ENCODE peak calls at places on chromosomes 1 and 21, in four cellular contexts. U is GM12878, N is HepG2, K is H1. M is an unnamed sample.

GRCh38 chr21:37041706-37042271 is 31.1 kb downstream of the PIGP start:
- DNase-seq in U (no peak), N (no peak), K (no peak), M (no peak)

GRCh38 chr1:244614113-244614836 is 38.7 kb upstream of the DESI2 start:
- DNase-seq in U (no peak), N (no peak), K (no peak), M (no peak)

GRCh38 chr1:208267896-208268295 is 23.7 kb upstream of the PLXNA2 start:
- DNase-seq in U (no peak), N (no peak), K (no peak), M (no peak)

GRCh38 chr1:179124866-179125265 is 43.0 kb downstream of the TOR3A start:
- DNase-seq in U (no peak), N (no peak), K (no peak), M (no peak)

GRCh38 chr1:83100133-83100532 is 898.8 kb downstream of the TTLL7 start:
- DNase-seq in U (no peak), N (no peak), K (no peak), M (no peak)

GRCh38 chr1:194908643-194909042 is 1699.6 kb downstream of the KCNT2 start:
- DNase-seq in U (no peak), N (no peak), K (no peak), M (no peak)

GRCh38 chr1:192951961-192952460 is 107.1 kb downstream of the UCHL5 start:
- DNase-seq in U (peak), N (no peak), K (no peak), M (no peak)

GRCh38 chr1:3105167-3105863 is 36.3 kb downstream of the PRDM16 start:
- DNase-seq in U (no peak), N (peak), K (peak), M (peak)

GRCh38 chr1:53115403-53116306 is 26.8 kb downstream of the SLC1A7 start:
- DNase-seq in U (no peak), N (peak), K (no peak), M (no peak)

GRCh38 chr1:98232678-98233077 is 311.8 kb upstream of the DPYD start:
- DNase-seq in U (no peak), N (no peak), K (no peak), M (no peak)

GRCh38 chr1:40877681-40878080 is 15.5 kb upstream of the CITED4 start:
- DNase-seq in U (no peak), N (no peak), K (no peak), M (no peak)

GRCh38 chr1:203147376-203147775 is 19.9 kb downstream of the ADORA1 start:
- DNase-seq in U (no peak), N (no peak), K (no peak), M (no peak)

GRCh38 chr1:225427249-225428065 is at the start of gene LBR:
- DNase-seq in U (no peak), N (no peak), K (no peak), M (no peak)

GRCh38 chr1:48207131-48207530 is 15.4 kb upstream of the SLC5A9 start:
- DNase-seq in U (no peak), N (no peak), K (peak), M (no peak)

GRCh38 chr1:29382851-29383588 is 146.7 kb downstream of the PTPRU start:
- DNase-seq in U (no peak), N (no peak), K (no peak), M (no peak)

GRCh38 chr1:2523891-2524609 is 2.3 kb downstream of the PANK4 start:
- DNase-seq in U (no peak), N (no peak), K (no peak), M (no peak)

DNA sequence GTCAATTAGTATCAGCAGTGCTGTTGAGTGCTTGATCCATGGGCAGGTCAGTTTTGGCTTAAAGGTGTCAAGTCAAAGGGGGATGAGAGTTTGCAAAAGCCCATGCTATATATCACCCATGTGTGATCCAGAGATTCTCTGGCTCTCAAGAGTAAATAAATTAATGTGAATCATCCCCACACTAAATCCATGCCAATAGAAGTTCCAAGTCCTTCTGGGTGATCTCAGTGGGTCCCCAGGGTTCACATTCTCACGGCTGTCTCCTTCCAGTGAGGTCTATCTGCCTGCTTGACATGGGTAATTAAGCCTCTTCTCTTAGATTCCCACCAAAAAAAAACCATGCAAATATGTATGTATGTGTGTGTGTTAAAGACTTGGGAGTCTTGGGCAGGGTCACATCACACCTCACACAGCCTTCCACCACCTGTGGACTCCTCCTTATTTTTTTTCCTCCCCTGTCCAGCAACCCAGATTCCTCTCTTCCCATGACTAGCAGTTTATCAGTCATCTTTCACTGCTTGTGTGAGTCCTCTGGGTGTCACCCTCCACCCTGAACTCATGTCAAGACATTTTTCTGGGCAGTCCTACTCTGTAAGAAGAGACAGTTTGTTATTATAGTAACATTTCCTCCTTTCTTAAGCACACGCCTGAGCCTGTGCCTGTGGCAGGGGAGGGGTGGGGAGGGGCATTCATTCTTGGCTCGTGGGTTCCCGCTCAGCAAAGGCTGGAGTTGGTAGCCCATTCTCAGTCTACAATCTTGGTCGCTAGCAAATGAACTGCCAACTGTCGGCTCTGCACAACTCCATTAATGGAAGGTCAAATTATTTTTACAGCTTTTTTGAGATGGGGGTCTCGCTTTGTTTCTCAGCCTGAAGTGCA is 14.3 kb upstream of the S100A11 start:
- DNase-seq in U (no peak), N (no peak), K (no peak), M (no peak)
- TF ChIP-seq SP1 in U (no peak), N (no peak), K (no peak), M (no peak)

GRCh38 chr1:90175490-90176157 is 180.7 kb downstream of the ZNF326 start:
- DNase-seq in U (no peak), N (no peak), K (no peak), M (no peak)
- TF ChIP-seq SUZ12 in U (no peak), N (no peak), K (no peak), M (no peak)

GRCh38 chr21:44948426-44949120 is 8.7 kb downstream of the SLX9 start:
- DNase-seq in U (no peak), N (no peak), K (no peak), M (no peak)
- TF ChIP-seq SP1 in U (no peak), N (no peak), K (no peak), M (no peak)

GRCh38 chr1:184365699-184366098 is 21.1 kb upstream of the C1orf21 start:
- DNase-seq in U (no peak), N (no peak), K (no peak), M (no peak)

GRCh38 chr1:184362876-184363275 is 24.0 kb upstream of the C1orf21 start:
- DNase-seq in U (no peak), N (no peak), K (no peak), M (no peak)

GRCh38 chr1:184354719-184355118 is 32.1 kb upstream of the C1orf21 start:
- DNase-seq in U (no peak), N (no peak), K (no peak), M (no peak)

DNA sequence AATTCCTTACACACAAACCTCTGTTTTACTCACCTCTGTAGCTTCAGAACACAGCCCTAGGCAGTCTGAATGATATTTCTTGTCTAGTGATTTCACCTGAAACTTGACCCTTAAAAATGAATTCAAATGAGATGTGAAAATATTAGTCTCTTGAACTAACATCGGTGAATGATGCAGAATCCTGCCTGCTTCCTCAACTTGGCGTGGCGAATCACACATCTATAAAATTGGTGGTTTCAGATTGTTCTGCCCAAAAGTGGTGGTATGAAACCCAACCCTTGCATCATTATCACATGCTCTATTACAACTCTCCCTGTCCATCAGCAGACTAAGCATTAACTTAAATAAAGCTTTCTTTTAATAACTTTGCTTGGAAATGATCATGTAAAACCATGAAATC is 26.9 kb upstream of the C1orf21 start:
- DNase-seq in U (no peak), N (no peak), K (no peak), M (no peak)
- TF ChIP-seq SUZ12 in U (no peak), N (no peak), K (no peak), M (no peak)

DNA sequence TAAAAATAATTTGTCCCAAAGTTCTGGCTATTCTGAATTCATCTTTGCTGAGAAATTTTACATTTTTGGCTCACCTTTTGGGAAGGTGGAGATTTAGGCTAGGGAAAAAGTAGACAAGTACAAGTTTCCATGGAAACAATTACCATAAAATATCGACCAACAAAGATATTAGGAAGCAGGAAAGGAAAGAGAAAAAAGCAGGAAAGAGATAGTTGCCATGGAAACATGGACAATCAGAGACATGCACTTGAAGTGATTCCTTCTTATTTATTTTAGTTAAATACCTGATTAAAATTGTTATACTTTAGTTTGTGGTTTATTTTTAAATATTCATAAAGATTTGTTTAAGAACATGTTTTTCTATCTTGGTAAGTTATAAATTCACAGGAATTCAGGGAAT is 277.8 kb downstream of the PDE4B start:
- DNase-seq in U (no peak), N (no peak), K (no peak), M (no peak)
- TF ChIP-seq SP1 in U (no peak), N (no peak), K (no peak), M (no peak)

GRCh38 chr1:242579528-242580235 is 55.2 kb upstream of the PLD5 start:
- DNase-seq in U (no peak), N (no peak), K (no peak), M (no peak)
- TF ChIP-seq SUZ12 in U (no peak), N (no peak), K (no peak), M (no peak)

GRCh38 chr1:170218261-170218660 is 72.5 kb downstream of the NTMT2 start:
- DNase-seq in U (no peak), N (no peak), K (no peak), M (no peak)
- TF ChIP-seq SP1 in U (no peak), N (no peak), K (no peak), M (no peak)

GRCh38 chr1:7418442-7419080 is 352.5 kb upstream of the VAMP3 start:
- DNase-seq in U (no peak), N (no peak), K (peak), M (no peak)
- TF ChIP-seq SUZ12 in U (no peak), N (no peak), K (no peak), M (no peak)

M was measured in HEK293T.